ENCODE peak calls at places on chromosomes 12 and 14, in nine cellular contexts. One of them, this sample, is unnamed.

GRCh38 chr14:54252072-54252730 is 144.6 kb upstream of the CDKN3 start:
- DNase-seq in endodermal cell: no peak
- DNase-seq in NCI-H345: no peak
- DNase-seq in cardiac fibroblast: peak
- DNase-seq in NCI-H1105: no peak
- DNase-seq in GM04504: no peak
- DNase-seq in AG04449: peak
- DNase-seq in GM19239: no peak
- DNase-seq in AG20443: peak
- DNase-seq in this sample: peak

GRCh38 chr14:31934767-31935266 is 142.3 kb upstream of the ARHGAP5 start:
- DNase-seq in AG04449: no peak
- DNase-seq in NCI-H345: peak
- DNase-seq in endodermal cell: peak
- DNase-seq in cardiac fibroblast: peak
- DNase-seq in AG20443: peak
- DNase-seq in NCI-H1105: peak
- DNase-seq in GM04504: no peak
- DNase-seq in GM19239: no peak
- DNase-seq in this sample: peak

GRCh38 chr12:81261508-81262207 is 183.8 kb downstream of the ACSS3 start:
- DNase-seq in NCI-H1105: no peak
- DNase-seq in AG20443: no peak
- DNase-seq in cardiac fibroblast: no peak
- DNase-seq in GM19239: no peak
- DNase-seq in GM04504: no peak
- DNase-seq in NCI-H345: no peak
- DNase-seq in endodermal cell: peak
- DNase-seq in AG04449: no peak
- DNase-seq in this sample: no peak

GRCh38 chr12:130603566-130603965 is 112.5 kb downstream of the RIMBP2 start:
- DNase-seq in cardiac fibroblast: no peak
- DNase-seq in NCI-H1105: no peak
- DNase-seq in AG20443: no peak
- DNase-seq in NCI-H345: no peak
- DNase-seq in AG04449: no peak
- DNase-seq in GM04504: no peak
- DNase-seq in endodermal cell: peak
- DNase-seq in GM19239: no peak
- DNase-seq in this sample: no peak

GRCh38 chr14:54567224-54567633 is 301 bp downstream of the SAMD4A start:
- DNase-seq in GM04504: no peak
- DNase-seq in cardiac fibroblast: no peak
- DNase-seq in NCI-H1105: no peak
- DNase-seq in NCI-H345: no peak
- DNase-seq in AG04449: no peak
- DNase-seq in GM19239: no peak
- DNase-seq in endodermal cell: peak
- DNase-seq in AG20443: peak
- DNase-seq in this sample: no peak

GRCh38 chr14:54147285-54147684 is 190.7 kb upstream of the BMP4 start:
- DNase-seq in endodermal cell: no peak
- DNase-seq in NCI-H1105: no peak
- DNase-seq in cardiac fibroblast: peak
- DNase-seq in AG20443: no peak
- DNase-seq in NCI-H345: no peak
- DNase-seq in GM19239: no peak
- DNase-seq in AG04449: no peak
- DNase-seq in GM04504: peak
- DNase-seq in this sample: no peak

GRCh38 chr12:82595946-82596345 is 90.8 kb upstream of the TMTC2 start:
- DNase-seq in endodermal cell: no peak
- DNase-seq in NCI-H345: no peak
- DNase-seq in AG04449: no peak
- DNase-seq in GM19239: no peak
- DNase-seq in AG20443: no peak
- DNase-seq in GM04504: no peak
- DNase-seq in cardiac fibroblast: no peak
- DNase-seq in NCI-H1105: no peak
- DNase-seq in this sample: no peak

GRCh38 chr14:94100847-94101246 is 9.7 kb upstream of the IFI27 start:
- DNase-seq in cardiac fibroblast: peak
- DNase-seq in AG20443: peak
- DNase-seq in NCI-H345: no peak
- DNase-seq in AG04449: peak
- DNase-seq in GM19239: no peak
- DNase-seq in endodermal cell: no peak
- DNase-seq in NCI-H1105: no peak
- DNase-seq in GM04504: peak
- DNase-seq in this sample: peak

GRCh38 chr12:123118397-123118945 is 32.4 kb downstream of the PITPNM2 start:
- DNase-seq in GM19239: no peak
- DNase-seq in AG04449: no peak
- DNase-seq in endodermal cell: no peak
- DNase-seq in AG20443: peak
- DNase-seq in NCI-H1105: no peak
- DNase-seq in cardiac fibroblast: no peak
- DNase-seq in NCI-H345: no peak
- DNase-seq in GM04504: no peak
- DNase-seq in this sample: peak

GRCh38 chr14:49512147-49512551 is 74.0 kb downstream of the RPS29 start:
- DNase-seq in AG04449: peak
- DNase-seq in NCI-H345: no peak
- DNase-seq in cardiac fibroblast: peak
- DNase-seq in endodermal cell: no peak
- DNase-seq in AG20443: peak
- DNase-seq in NCI-H1105: no peak
- DNase-seq in GM19239: no peak
- DNase-seq in GM04504: peak
- DNase-seq in this sample: peak

GRCh38 chr14:74018029-74018703 is 922 bp downstream of the ENTPD5 start:
- DNase-seq in AG04449: peak
- DNase-seq in cardiac fibroblast: peak
- DNase-seq in NCI-H345: no peak
- DNase-seq in NCI-H1105: peak
- DNase-seq in GM19239: no peak
- DNase-seq in AG20443: peak
- DNase-seq in endodermal cell: no peak
- DNase-seq in GM04504: peak
- DNase-seq in this sample: peak

GRCh38 chr14:50395448-50395847 is 1.2 kb downstream of the CDKL1 start:
- DNase-seq in endodermal cell: no peak
- DNase-seq in AG04449: no peak
- DNase-seq in GM19239: no peak
- DNase-seq in AG20443: no peak
- DNase-seq in cardiac fibroblast: no peak
- DNase-seq in NCI-H345: no peak
- DNase-seq in GM04504: no peak
- DNase-seq in NCI-H1105: no peak
- DNase-seq in this sample: no peak

GRCh38 chr14:99286761-99287160 is 14.8 kb upstream of the BCL11B start:
- DNase-seq in GM19239: no peak
- DNase-seq in NCI-H345: no peak
- DNase-seq in AG20443: no peak
- DNase-seq in endodermal cell: no peak
- DNase-seq in NCI-H1105: no peak
- DNase-seq in GM04504: no peak
- DNase-seq in cardiac fibroblast: no peak
- DNase-seq in AG04449: no peak
- DNase-seq in this sample: no peak

GRCh38 chr12:80118565-80119337 is 19.4 kb downstream of the OTOGL start:
- DNase-seq in NCI-H345: no peak
- DNase-seq in AG04449: no peak
- DNase-seq in AG20443: no peak
- DNase-seq in GM19239: no peak
- DNase-seq in GM04504: no peak
- DNase-seq in NCI-H1105: no peak
- DNase-seq in cardiac fibroblast: no peak
- DNase-seq in endodermal cell: no peak
- DNase-seq in this sample: no peak

GRCh38 chr12:5520831-5521230 is 88.9 kb downstream of the NTF3 start:
- DNase-seq in AG04449: no peak
- DNase-seq in GM19239: no peak
- DNase-seq in NCI-H1105: no peak
- DNase-seq in NCI-H345: no peak
- DNase-seq in cardiac fibroblast: no peak
- DNase-seq in GM04504: no peak
- DNase-seq in endodermal cell: peak
- DNase-seq in AG20443: no peak
- DNase-seq in this sample: no peak

GRCh38 chr12:98894412-98895085 is 249.5 kb downstream of the APAF1 start:
- DNase-seq in NCI-H1105: peak
- DNase-seq in AG20443: peak
- DNase-seq in cardiac fibroblast: no peak
- DNase-seq in AG04449: no peak
- DNase-seq in endodermal cell: peak
- DNase-seq in GM04504: no peak
- DNase-seq in GM19239: no peak
- DNase-seq in NCI-H345: peak
- DNase-seq in this sample: no peak

GRCh38 chr14:104138098-104138890 is at the start of gene KIF26A:
- DNase-seq in GM19239: no peak
- DNase-seq in AG04449: no peak
- DNase-seq in AG20443: no peak
- DNase-seq in GM04504: no peak
- DNase-seq in endodermal cell: peak
- DNase-seq in NCI-H1105: peak
- DNase-seq in NCI-H345: peak
- DNase-seq in cardiac fibroblast: no peak
- DNase-seq in this sample: no peak